ENCODE peak calls at places on chromosomes 11 and 22, in eight cellular contexts. C is Peyer's patch, Z is NCI-H748 treated with DMSO at 0.1 percent for 48 hours, T is Calu3, W is endothelial cell, V is right cardiac atrium, U is caudate nucleus, A is NCI-H1436. G is an unnamed sample.
A peak's percentile ranks its signal among the peaks of the same experiment; 100 is the strongest.

GRCh38 chr22:22397292-22397870 is 111.2 kb downstream of the ZNF280B start:
- DNase-seq in U (no peak), T (peak; percentile 35), W (peak; percentile 21), A (no peak), V (no peak), Z (no peak), C (no peak), G (peak; percentile 24)

GRCh38 chr22:48840112-48840949 is 987.3 kb downstream of the BRD1 start:
- DNase-seq in A (no peak), U (no peak), W (no peak), Z (no peak), C (no peak), T (no peak), V (no peak), G (no peak)

GRCh38 chr11:16785520-16786128 is 47.2 kb downstream of the C11orf58 start:
- DNase-seq in A (peak; percentile 64), W (peak; percentile 74), U (peak; percentile 45), T (peak; percentile 72), C (peak; percentile 79), Z (peak; percentile 33), V (peak; percentile 76), G (peak; percentile 54)

GRCh38 chr11:120179071-120179672 is 31.7 kb upstream of the OAF start:
- DNase-seq in C (no peak), T (no peak), Z (no peak), V (peak; percentile 30), A (no peak), W (no peak), U (no peak), G (no peak)

GRCh38 chr11:122253541-122254317 is 137.7 kb upstream of the BLID start:
- DNase-seq in W (no peak), V (no peak), T (no peak), Z (no peak), U (no peak), A (no peak), C (no peak), G (no peak)

GRCh38 chr11:72829178-72829577 is 15.0 kb downstream of the ATG16L2 start:
- DNase-seq in A (no peak), U (no peak), V (no peak), Z (no peak), T (no peak), W (no peak), C (no peak), G (no peak)

GRCh38 chr11:60376601-60377000 is 1.7 kb upstream of the MS4A7 start:
- DNase-seq in T (no peak), W (no peak), U (no peak), Z (no peak), A (no peak), C (no peak), V (no peak), G (no peak)

GRCh38 chr11:12270817-12271216 is 106.6 kb upstream of the PARVA start:
- DNase-seq in T (no peak), W (no peak), V (no peak), U (no peak), C (no peak), Z (no peak), A (no peak), G (no peak)

GRCh38 chr11:130776044-130776390 is 140.3 kb downstream of the SNX19 start:
- DNase-seq in C (no peak), Z (no peak), A (no peak), U (no peak), V (no peak), T (no peak), W (no peak), G (no peak)

GRCh38 chr22:36701941-36702640 is 1.5 kb downstream of the CACNG2 start:
- DNase-seq in T (no peak), W (no peak), Z (no peak), C (no peak), A (no peak), V (no peak), U (no peak), G (no peak)

GRCh38 chr11:118437736-118438125 is 1.4 kb downstream of the KMT2A start:
- DNase-seq in W (peak; percentile 47), C (peak; percentile 62), A (peak; percentile 44), T (peak; percentile 44), V (no peak), Z (no peak), U (peak; percentile 18), G (no peak)

GRCh38 chr22:19674929-19675253 is 39.4 kb upstream of the SEPTIN5 start:
- DNase-seq in A (no peak), T (no peak), V (no peak), U (no peak), Z (no peak), W (no peak), C (no peak), G (no peak)

GRCh38 chr11:63767415-63768231 is 952 bp downstream of the ZFTA start:
- DNase-seq in C (peak; percentile 73), U (no peak), V (peak; percentile 83), W (peak; percentile 63), A (peak; percentile 59), Z (peak; percentile 72), T (peak; percentile 48), G (peak; percentile 38)

GRCh38 chr11:72229925-72230763 is 5.6 kb downstream of the INPPL1 start:
- DNase-seq in T (no peak), U (no peak), W (no peak), Z (no peak), V (peak; percentile 53), C (peak; percentile 38), A (no peak), G (no peak)

GRCh38 chr22:49992921-49993648 is 19.5 kb downstream of the IL17REL start:
- DNase-seq in Z (no peak), V (peak; percentile 89), U (peak; percentile 86), T (peak; percentile 78), W (peak; percentile 61), C (peak; percentile 91), A (peak; percentile 53), G (no peak)

GRCh38 chr11:123704341-123704740 is 37.1 kb downstream of the ZNF202 start:
- DNase-seq in T (no peak), V (no peak), C (no peak), Z (no peak), U (no peak), A (no peak), W (no peak), G (no peak)

GRCh38 chr11:59137190-59137589 is 5.5 kb upstream of the FAM111A start:
- DNase-seq in T (no peak), A (no peak), V (peak; percentile 45), Z (no peak), W (no peak), C (no peak), U (no peak), G (no peak)

GRCh38 chr11:64250875-64251721 is at the start of gene PLCB3:
- DNase-seq in C (peak; percentile 76), A (peak; percentile 25), V (peak; percentile 85), Z (no peak), U (no peak), T (peak; percentile 52), W (peak; percentile 82), G (no peak)

GRCh38 chr11:71928739-71929443 is at the start of gene RNF121:
- DNase-seq in W (peak; percentile 95), A (peak; percentile 95), U (peak; percentile 95), C (peak; percentile 99), Z (peak; percentile 92), V (peak; percentile 99), T (peak; percentile 96), G (peak; percentile 91)

GRCh38 chr11:66363805-66364535 is 7.6 kb downstream of the SLC29A2 start:
- DNase-seq in A (peak; percentile 7), W (peak; percentile 77), U (no peak), V (peak; percentile 83), Z (no peak), C (peak; percentile 77), T (peak; percentile 75), G (no peak)

GRCh38 chr11:2404735-2405196 is 4.2 kb downstream of the TSSC4 start:
- DNase-seq in T (no peak), C (no peak), A (no peak), V (no peak), U (no peak), W (no peak), Z (no peak), G (no peak)

GRCh38 chr11:74870485-74870884 is 78.4 kb downstream of the XRRA1 start:
- DNase-seq in Z (no peak), U (no peak), C (no peak), A (no peak), V (no peak), T (no peak), W (no peak), G (peak; percentile 10)

GRCh38 chr11:19987243-19987870 is 172.9 kb downstream of the DBX1 start:
- DNase-seq in V (no peak), W (no peak), Z (no peak), U (no peak), C (peak; percentile 48), A (no peak), T (no peak), G (no peak)

GRCh38 chr11:27965559-27965958 is 142.4 kb downstream of the KIF18A start:
- DNase-seq in V (no peak), Z (no peak), C (no peak), T (no peak), W (no peak), A (no peak), U (no peak), G (no peak)

GRCh38 chr22:37420656-37421467 is 6.4 kb downstream of the ELFN2 start:
- DNase-seq in Z (no peak), W (no peak), U (no peak), T (no peak), C (no peak), V (peak; percentile 50), A (no peak), G (no peak)

G was measured in HCT116.